ENCODE peak calls at places on chromosomes 6 and 20, in ten cellular contexts. S is GM12878, Y is K562, L is PC-3, J is mammary epithelial cell, V is PC-9, B is hepatocyte, P is MM.1S, G is H1, F is fibroblast of lung. W is an unnamed sample. For H3K4me1, the result is how much of the 10 kb centered on the place peaks cover.

GRCh38 chr6:11363881-11364576 is 131.6 kb upstream of the NEDD9 start:
- DNase-seq in S (no peak), Y (no peak), L (no peak), J (peak), V (no peak), B (no peak), P (no peak), G (no peak), F (no peak), W (peak)

GRCh38 chr6:169070506-169071176 is 183.0 kb downstream of the THBS2 start:
- DNase-seq in S (no peak), Y (no peak), L (peak), J (peak), V (peak), B (peak), P (no peak), G (no peak), F (peak), W (peak)

GRCh38 chr6:437042-437402 is 45.5 kb downstream of the IRF4 start:
- DNase-seq in S (no peak), Y (no peak), L (peak), J (no peak), V (no peak), B (no peak), P (no peak), G (no peak), F (peak), W (no peak)

GRCh38 chr6:167005350-167006159 is 6.4 kb downstream of the CEP43 start:
- DNase-seq in S (no peak), Y (peak), L (no peak), J (no peak), V (no peak), B (no peak), P (no peak), G (no peak), F (no peak), W (no peak)

GRCh38 chr20:41174373-41174772 is 37.0 kb downstream of the PLCG1 start:
- DNase-seq in S (no peak), Y (no peak), L (no peak), J (no peak), V (no peak), B (no peak), P (no peak), G (no peak), F (no peak), W (no peak)

GRCh38 chr6:42210551-42210950 is 7.1 kb downstream of the MRPS10 start:
- DNase-seq in S (no peak), Y (no peak), L (peak), J (no peak), V (no peak), B (no peak), P (no peak), G (no peak), F (no peak), W (no peak)

GRCh38 chr6:28789553-28790083 is 134.2 kb downstream of the TRIM27 start:
- DNase-seq in S (no peak), Y (peak), L (peak), J (peak), V (peak), B (peak), P (no peak), G (no peak), F (peak), W (peak)

GRCh38 chr6:73823046-73823735 is 127.2 kb downstream of the CD109 start:
- DNase-seq in S (no peak), Y (no peak), L (no peak), J (no peak), V (no peak), B (no peak), P (no peak), G (no peak), F (peak), W (no peak)

GRCh38 chr20:4113996-4114603 is 98.7 kb upstream of the RNF24 start:
- DNase-seq in S (no peak), Y (no peak), L (no peak), J (no peak), V (no peak), B (no peak), P (no peak), G (no peak), F (no peak), W (no peak)

GRCh38 chr6:110493253-110493800 is 16.9 kb upstream of the SLC22A16 start:
- DNase-seq in S (no peak), Y (no peak), L (no peak), J (no peak), V (no peak), B (no peak), P (no peak), G (no peak), F (no peak), W (no peak)

GRCh38 chr6:13346245-13346644 is 17.9 kb upstream of the TBC1D7 start:
- DNase-seq in S (no peak), Y (no peak), L (no peak), J (peak), V (no peak), B (no peak), P (no peak), G (no peak), F (no peak), W (no peak)

GRCh38 chr20:23146111-23146640 is 60.1 kb upstream of the CD93 start:
- DNase-seq in S (no peak), Y (no peak), L (no peak), J (no peak), V (no peak), B (no peak), P (no peak), G (no peak), F (no peak), W (no peak)

GRCh38 chr20:17747431-17747846 is 47.7 kb downstream of the BANF2 start:
- DNase-seq in S (no peak), Y (no peak), L (peak), J (peak), V (peak), B (peak), P (no peak), G (no peak), F (peak), W (peak)

GRCh38 chr6:44399991-44400390 is 12.5 kb downstream of the CDC5L start:
- DNase-seq in S (no peak), Y (no peak), L (no peak), J (no peak), V (no peak), B (no peak), P (no peak), G (no peak), F (no peak), W (no peak)

GRCh38 chr6:95292011-95292410 is 285.3 kb upstream of the MANEA start:
- DNase-seq in S (no peak), Y (no peak), L (no peak), J (no peak), V (no peak), B (no peak), P (no peak), G (no peak), F (no peak), W (no peak)

GRCh38 chr20:24795444-24795843 is 153.6 kb upstream of the CST7 start:
- DNase-seq in S (no peak), Y (no peak), L (no peak), J (no peak), V (no peak), B (no peak), P (no peak), G (no peak), F (no peak), W (no peak)

GRCh38 chr20:59588236-59588855 is 16.0 kb upstream of the PHACTR3 start:
- DNase-seq in S (no peak), Y (no peak), L (no peak), J (no peak), V (no peak), B (no peak), P (no peak), G (no peak), F (no peak), W (no peak)

GRCh38 chr20:48822879-48823385 is 4.9 kb downstream of the PREX1 start:
- DNase-seq in S (peak), Y (no peak), L (no peak), J (no peak), V (no peak), B (no peak), P (no peak), G (no peak), F (no peak), W (no peak)

GRCh38 chr6:53566755-53567154 is 21.9 kb upstream of the GCLC start:
- DNase-seq in S (no peak), Y (no peak), L (no peak), J (no peak), V (no peak), B (no peak), P (no peak), G (no peak), F (no peak), W (no peak)

GRCh38 chr6:15299430-15300131 is 53.7 kb downstream of the JARID2 start:
- DNase-seq in S (peak), Y (peak), L (peak), J (no peak), V (no peak), B (peak), P (peak), G (no peak), F (no peak), W (no peak)

GRCh38 chr20:20363449-20364015 is 4.4 kb upstream of the INSM1 start:
- DNase-seq in S (no peak), Y (no peak), L (no peak), J (no peak), V (no peak), B (no peak), P (peak), G (no peak), F (no peak), W (no peak)
- TF ChIP-seq EZH2 in S (no peak), Y (no peak), L (no peak), J (peak), V (no peak), B (no peak), P (no peak), G (no peak), F (peak), W (peak)

GRCh38 chr20:9072741-9073310 is 3.9 kb downstream of the PLCB4 start:
- DNase-seq in S (no peak), Y (no peak), L (no peak), J (no peak), V (no peak), B (peak), P (no peak), G (no peak), F (no peak), W (no peak)
- H3K4me3 ChIP-seq in S (no peak), Y (no peak), L (peak), J (no peak), V (no peak), B (no peak), P (no peak), G (no peak), F (no peak), W (no peak)

DNA sequence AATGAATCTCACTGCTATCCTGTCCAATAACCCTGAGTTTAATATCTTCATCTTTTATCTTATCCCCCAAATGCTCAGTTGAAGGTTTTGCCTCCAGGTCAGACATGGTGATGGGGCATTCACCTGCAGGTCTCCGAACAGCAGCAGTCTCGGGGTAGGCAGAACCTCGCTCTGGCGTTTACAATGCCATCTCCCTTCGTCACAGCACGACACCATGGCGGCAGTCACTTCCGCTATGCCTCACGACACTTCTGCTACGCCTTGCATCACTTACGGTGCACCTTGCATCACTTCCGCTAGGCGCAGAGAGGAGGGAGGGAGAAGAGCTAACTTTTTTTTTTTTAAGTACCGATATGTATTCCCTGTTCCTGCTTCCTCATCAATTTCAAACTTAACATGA is 194.9 kb downstream of the BCAS1 start:
- DNase-seq in S (no peak), Y (peak), L (no peak), J (no peak), V (no peak), B (no peak), P (no peak), G (no peak), F (no peak), W (no peak)
- H3K4me1 ChIP-seq in S (under half), Y (under half), L (under half), J (under half), V (under half), B (under half), P (under half), G (under half), F (under half), W (under half)

GRCh38 chr20:45098096-45098773 is 2.7 kb downstream of the KCNS1 start:
- DNase-seq in S (no peak), Y (no peak), L (no peak), J (no peak), V (no peak), B (peak), P (no peak), G (peak), F (peak), W (no peak)
- TF ChIP-seq EZH2 in S (no peak), Y (no peak), L (no peak), J (no peak), V (no peak), B (no peak), P (no peak), G (peak), F (peak), W (no peak)

GRCh38 chr20:47784256-47784598 is 1.1 kb downstream of the SULF2 start:
- DNase-seq in S (no peak), Y (no peak), L (no peak), J (no peak), V (no peak), B (no peak), P (no peak), G (no peak), F (no peak), W (no peak)

GRCh38 chr20:47785900-47786762 is 850 bp upstream of the SULF2 start:
- DNase-seq in S (no peak), Y (peak), L (peak), J (peak), V (peak), B (peak), P (peak), G (no peak), F (peak), W (no peak)

GRCh38 chr20:47782920-47783552 is 2.2 kb downstream of the SULF2 start:
- DNase-seq in S (no peak), Y (no peak), L (no peak), J (no peak), V (no peak), B (no peak), P (peak), G (no peak), F (no peak), W (no peak)

GRCh38 chr20:47785321-47785899 is at the start of gene SULF2:
- DNase-seq in S (no peak), Y (no peak), L (peak), J (peak), V (peak), B (peak), P (peak), G (no peak), F (no peak), W (no peak)

GRCh38 chr20:47784599-47785320 is 521 bp downstream of the SULF2 start:
- DNase-seq in S (no peak), Y (no peak), L (peak), J (peak), V (peak), B (peak), P (peak), G (no peak), F (peak), W (no peak)
- H3K4me3 ChIP-seq in S (no peak), Y (no peak), L (peak), J (peak), V (peak), B (peak), P (peak), G (peak), F (peak), W (peak)

DNA sequence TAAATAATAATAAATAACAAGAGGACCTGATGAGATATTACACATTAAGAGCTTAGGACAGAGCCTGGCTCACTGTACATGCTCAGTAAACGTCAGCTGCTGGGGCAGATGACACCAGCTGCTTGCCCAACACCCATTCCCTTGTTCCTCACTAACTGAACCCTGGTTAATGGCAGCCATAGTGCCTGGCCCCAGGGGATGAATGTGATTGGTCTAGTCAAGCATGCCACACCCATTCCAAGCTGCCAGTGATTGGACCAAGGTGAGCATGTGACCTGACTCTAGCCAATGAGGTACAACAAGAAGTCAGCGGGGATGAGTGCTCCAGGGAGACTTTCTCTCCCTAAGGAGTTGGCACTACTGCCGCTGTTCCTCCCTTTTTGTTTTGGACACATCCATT is 85.1 kb upstream of the PTPN1 start:
- DNase-seq in S (no peak), Y (peak), L (no peak), J (no peak), V (no peak), B (no peak), P (no peak), G (no peak), F (no peak), W (no peak)
- H3K4me1 ChIP-seq in S (under half), Y (under half), L (under half), J (half or more), V (under half), B (under half), P (under half), G (under half), F (under half), W (half or more)

GRCh38 chr6:7542878-7543394 is 1.5 kb downstream of the DSP start:
- DNase-seq in S (no peak), Y (no peak), L (peak), J (peak), V (peak), B (peak), P (no peak), G (peak), F (no peak), W (no peak)

GRCh38 chr6:7544597-7544996 is 3.1 kb downstream of the DSP start:
- DNase-seq in S (no peak), Y (no peak), L (no peak), J (no peak), V (no peak), B (no peak), P (no peak), G (no peak), F (no peak), W (no peak)

GRCh38 chr6:7545509-7546369 is 4.3 kb downstream of the DSP start:
- DNase-seq in S (no peak), Y (no peak), L (no peak), J (peak), V (no peak), B (peak), P (no peak), G (no peak), F (no peak), W (no peak)

GRCh38 chr6:7542065-7542877 is 800 bp downstream of the DSP start:
- DNase-seq in S (no peak), Y (no peak), L (peak), J (no peak), V (peak), B (peak), P (no peak), G (no peak), F (no peak), W (no peak)

DNA sequence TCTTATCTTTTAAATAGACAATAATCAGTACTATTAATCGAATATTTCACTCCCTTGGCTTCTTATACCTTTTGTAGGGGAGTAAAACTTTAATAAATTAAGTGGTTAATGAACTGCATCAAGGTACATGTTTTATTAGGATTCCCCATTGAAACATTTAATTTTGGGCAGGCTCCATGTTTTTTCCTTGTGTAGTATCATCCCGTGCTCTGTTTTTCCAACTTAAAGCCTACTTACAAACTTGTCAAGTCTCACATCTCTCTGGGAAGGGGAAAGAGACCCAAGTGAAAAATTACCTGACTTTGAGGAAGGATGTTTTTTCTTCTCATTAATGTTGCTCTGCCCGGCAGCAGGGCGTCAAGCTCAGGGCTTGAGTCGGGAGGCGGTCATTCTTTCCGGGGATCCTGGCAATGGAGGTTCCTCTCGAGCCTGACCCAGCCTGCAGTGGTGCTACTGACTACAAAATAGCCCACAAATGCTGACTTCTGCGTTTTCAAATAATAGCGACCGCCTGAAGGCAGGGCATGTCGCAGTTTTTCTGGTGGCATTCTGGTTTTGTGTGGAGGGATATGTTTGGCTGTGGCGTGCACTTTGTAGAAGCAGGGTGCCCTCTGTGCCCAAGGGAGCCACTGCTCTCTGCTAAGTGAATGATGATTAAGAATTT is 2.4 kb downstream of the DSP start:
- DNase-seq in S (no peak), Y (no peak), L (peak), J (peak), V (no peak), B (peak), P (no peak), G (no peak), F (no peak), W (no peak)
- TF ChIP-seq EZH2 in S (no peak), Y (peak), L (no peak), J (no peak), V (no peak), B (no peak), P (no peak), G (no peak), F (no peak), W (no peak)

GRCh38 chr20:21522479-21523397 is 8.9 kb upstream of the NKX2-2 start:
- DNase-seq in S (no peak), Y (no peak), L (peak), J (no peak), V (no peak), B (no peak), P (no peak), G (no peak), F (no peak), W (no peak)
- H3K4me3 ChIP-seq in S (no peak), Y (no peak), L (peak), J (no peak), V (no peak), B (no peak), P (no peak), G (peak), F (no peak), W (no peak)

GRCh38 chr20:10661261-10661660 is 12.5 kb downstream of the JAG1 start:
- DNase-seq in S (no peak), Y (no peak), L (no peak), J (no peak), V (no peak), B (no peak), P (no peak), G (no peak), F (no peak), W (no peak)

GRCh38 chr20:10660661-10661060 is 13.1 kb downstream of the JAG1 start:
- DNase-seq in S (no peak), Y (no peak), L (no peak), J (peak), V (no peak), B (no peak), P (no peak), G (no peak), F (no peak), W (no peak)

GRCh38 chr20:10658051-10658823 is 15.6 kb downstream of the JAG1 start:
- DNase-seq in S (no peak), Y (no peak), L (no peak), J (no peak), V (no peak), B (no peak), P (no peak), G (no peak), F (no peak), W (no peak)

GRCh38 chr20:10658876-10659632 is 14.7 kb downstream of the JAG1 start:
- DNase-seq in S (no peak), Y (no peak), L (no peak), J (no peak), V (no peak), B (no peak), P (no peak), G (no peak), F (no peak), W (no peak)

DNA sequence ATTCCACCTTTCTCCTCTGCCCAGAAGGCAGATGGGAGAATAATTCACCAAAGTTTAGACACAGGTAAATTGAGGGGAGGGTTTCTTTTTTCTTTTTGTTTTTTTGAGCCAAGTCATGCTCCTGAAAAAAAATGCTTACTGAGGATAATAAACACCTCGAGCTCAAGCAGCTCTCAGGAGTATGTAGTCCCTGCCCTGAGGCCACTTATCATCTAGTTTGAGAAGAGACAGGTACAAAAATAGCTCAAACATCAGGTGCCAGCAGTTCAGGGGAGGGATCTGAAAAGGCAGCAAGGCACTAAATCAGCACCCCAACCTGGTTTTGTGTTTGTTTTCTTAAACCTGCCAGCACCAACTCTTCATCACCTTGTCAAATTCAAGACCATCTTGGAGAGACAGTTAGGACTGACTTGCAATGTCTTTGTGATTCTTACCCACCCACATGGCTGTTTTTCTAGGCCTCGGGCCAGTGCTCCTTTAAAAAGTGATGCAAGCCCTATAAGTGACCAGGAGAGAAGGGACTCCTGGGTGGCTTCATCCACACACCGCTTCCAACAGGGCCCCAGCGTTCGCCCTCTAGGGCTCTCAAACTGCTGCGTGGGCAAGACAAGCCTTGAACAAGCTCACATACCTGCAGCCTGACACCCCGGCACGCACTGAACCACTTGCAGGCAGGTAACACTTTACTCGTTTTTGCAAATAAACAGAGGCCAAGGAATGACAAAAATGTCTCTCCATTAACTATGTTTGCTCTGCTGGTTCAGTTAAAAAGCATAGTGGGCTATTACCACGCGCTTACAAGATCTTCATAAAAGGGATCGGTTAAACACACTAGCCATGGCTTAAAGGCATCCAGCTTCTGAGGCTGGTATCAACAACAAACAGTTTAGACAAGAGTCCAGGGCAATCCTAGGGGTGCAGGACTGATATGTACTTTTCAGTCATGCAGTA is 13.9 kb downstream of the JAG1 start:
- DNase-seq in S (no peak), Y (no peak), L (no peak), J (no peak), V (no peak), B (peak), P (no peak), G (no peak), F (no peak), W (no peak)
- H3K4me1 ChIP-seq in S (under half), Y (under half), L (under half), J (half or more), V (under half), B (half or more), P (under half), G (under half), F (under half), W (half or more)